ENCODE peak calls at places on chromosomes 13 and 19, in eight cellular contexts. M is OCI-LY7, F is fibroblast of lung, R is sigmoid colon, L is lower lobe of right lung, O is mesenchymal stem cell, A is heart left ventricle, G is Panc1. Z is an unnamed sample.

GRCh38 chr19:5897189-5897969 is 6.2 kb downstream of the NDUFA11 start:
- DNase-seq in M (no peak), F (no peak), R (no peak), L (no peak), O (no peak), A (no peak), G (no peak), Z (no peak)

GRCh38 chr13:25943666-25944065 is 108.2 kb downstream of the SHISA2 start:
- DNase-seq in M (no peak), F (no peak), R (no peak), L (no peak), O (peak; percentile 46), A (no peak), G (no peak), Z (no peak)

GRCh38 chr19:31070126-31070525 is 279.1 kb downstream of the TSHZ3 start:
- DNase-seq in M (no peak), F (no peak), R (no peak), L (no peak), O (peak; percentile 6), A (no peak), G (no peak), Z (no peak)

GRCh38 chr13:52808842-52809219 is 39.6 kb downstream of the PCDH8 start:
- DNase-seq in M (no peak), F (no peak), R (no peak), L (no peak), O (no peak), A (no peak), G (no peak), Z (no peak)

GRCh38 chr13:96053003-96053703 is at the start of gene UGGT2:
- DNase-seq in M (no peak), F (peak; percentile 93), R (peak; percentile 98), L (peak; percentile 97), O (peak; percentile 96), A (peak; percentile 96), G (no peak), Z (peak; percentile 64)

GRCh38 chr19:17327654-17328516 is 6.8 kb downstream of the ANO8 start:
- DNase-seq in M (no peak), F (no peak), R (peak; percentile 89), L (peak; percentile 88), O (peak; percentile 87), A (no peak), G (no peak), Z (peak; percentile 81)

GRCh38 chr19:47408156-47408938 is 11.0 kb downstream of the MEIS3 start:
- DNase-seq in M (no peak), F (no peak), R (no peak), L (peak; percentile 3), O (no peak), A (no peak), G (no peak), Z (no peak)

GRCh38 chr19:58535857-58536256 is 8.0 kb upstream of the TRIM28 start:
- DNase-seq in M (no peak), F (no peak), R (no peak), L (no peak), O (no peak), A (no peak), G (no peak), Z (no peak)

GRCh38 chr13:53781941-53782340 is 753.3 kb downstream of the OLFM4 start:
- DNase-seq in M (no peak), F (no peak), R (no peak), L (no peak), O (no peak), A (no peak), G (no peak), Z (no peak)

GRCh38 chr19:18862976-18863842 is 31.4 kb downstream of the UPF1 start:
- DNase-seq in M (no peak), F (no peak), R (no peak), L (peak; percentile 44), O (no peak), A (peak; percentile 14), G (no peak), Z (no peak)

GRCh38 chr19:42409477-42409876 is 17.7 kb downstream of the LIPE start:
- DNase-seq in M (no peak), F (no peak), R (no peak), L (peak; percentile 33), O (no peak), A (peak; percentile 81), G (no peak), Z (no peak)

GRCh38 chr13:48181482-48182145 is 51.4 kb upstream of the ITM2B start:
- DNase-seq in M (no peak), F (no peak), R (no peak), L (no peak), O (no peak), A (no peak), G (no peak), Z (no peak)

GRCh38 chr19:29675120-29675649 is 9.9 kb downstream of the PLEKHF1 start:
- DNase-seq in M (no peak), F (no peak), R (peak; percentile 38), L (no peak), O (no peak), A (no peak), G (no peak), Z (no peak)

GRCh38 chr19:29674374-29675119 is 9.3 kb downstream of the PLEKHF1 start:
- DNase-seq in M (no peak), F (no peak), R (peak; percentile 41), L (no peak), O (no peak), A (no peak), G (no peak), Z (no peak)

GRCh38 chr19:29677001-29677781 is 11.9 kb downstream of the PLEKHF1 start:
- DNase-seq in M (no peak), F (no peak), R (peak; percentile 58), L (no peak), O (no peak), A (no peak), G (no peak), Z (no peak)

GRCh38 chr19:29676586-29676985 is 11.3 kb downstream of the PLEKHF1 start:
- DNase-seq in M (no peak), F (no peak), R (peak; percentile 52), L (no peak), O (no peak), A (peak; percentile 84), G (no peak), Z (no peak)

DNA sequence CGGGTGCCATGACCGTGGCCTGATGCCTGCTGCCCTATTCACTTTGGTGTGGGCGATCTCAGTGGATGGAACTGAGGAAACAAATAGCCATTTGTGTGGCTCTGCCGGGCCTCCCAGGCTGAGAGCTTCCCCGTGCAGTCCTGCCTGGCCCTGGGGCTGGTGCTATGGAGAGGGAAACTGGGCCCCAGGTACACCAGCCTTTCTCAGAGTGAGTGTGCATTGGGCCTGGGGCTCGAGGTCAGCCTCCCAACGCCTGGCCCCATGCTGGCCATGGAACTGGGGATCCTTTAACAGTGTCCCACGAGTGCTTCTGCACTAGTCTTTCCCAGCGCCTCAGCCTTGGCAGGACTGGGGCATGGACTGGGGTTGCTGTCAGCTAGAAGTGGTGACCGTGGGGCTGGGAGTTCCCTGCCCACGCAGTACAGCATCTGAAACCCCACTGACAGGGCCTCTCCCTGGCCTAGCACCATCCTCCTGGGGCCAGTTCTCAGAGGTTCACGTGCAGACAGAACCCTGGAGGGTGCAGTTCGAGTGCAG is 10.5 kb downstream of the PLEKHF1 start:
- DNase-seq in M (no peak), F (no peak), R (peak; percentile 60), L (no peak), O (no peak), A (no peak), G (no peak), Z (no peak)
- H3K27ac ChIP-seq in M (no peak overlapping the region), F (no peak overlapping the region), R (no peak overlapping the region), L (peak overlapping the region; percentile 68), O (no peak overlapping the region), A (peak overlapping the region; percentile 86), G (no peak overlapping the region), Z (no peak overlapping the region)

GRCh38 chr13:40983269-40983668 is 35.8 kb downstream of the ELF1 start:
- DNase-seq in M (no peak), F (peak; percentile 34), R (no peak), L (no peak), O (peak; percentile 56), A (no peak), G (no peak), Z (no peak)

GRCh38 chr13:40982772-40983171 is 36.3 kb downstream of the ELF1 start:
- DNase-seq in M (peak; percentile 85), F (peak; percentile 67), R (no peak), L (no peak), O (peak; percentile 91), A (peak; percentile 33), G (no peak), Z (peak; percentile 39)

GRCh38 chr13:40984670-40985366 is 34.3 kb downstream of the ELF1 start:
- DNase-seq in M (peak; percentile 71), F (no peak), R (no peak), L (no peak), O (peak; percentile 47), A (no peak), G (no peak), Z (no peak)

GRCh38 chr13:40985596-40986327 is 33.4 kb downstream of the ELF1 start:
- DNase-seq in M (no peak), F (no peak), R (no peak), L (no peak), O (no peak), A (no peak), G (no peak), Z (no peak)

DNA sequence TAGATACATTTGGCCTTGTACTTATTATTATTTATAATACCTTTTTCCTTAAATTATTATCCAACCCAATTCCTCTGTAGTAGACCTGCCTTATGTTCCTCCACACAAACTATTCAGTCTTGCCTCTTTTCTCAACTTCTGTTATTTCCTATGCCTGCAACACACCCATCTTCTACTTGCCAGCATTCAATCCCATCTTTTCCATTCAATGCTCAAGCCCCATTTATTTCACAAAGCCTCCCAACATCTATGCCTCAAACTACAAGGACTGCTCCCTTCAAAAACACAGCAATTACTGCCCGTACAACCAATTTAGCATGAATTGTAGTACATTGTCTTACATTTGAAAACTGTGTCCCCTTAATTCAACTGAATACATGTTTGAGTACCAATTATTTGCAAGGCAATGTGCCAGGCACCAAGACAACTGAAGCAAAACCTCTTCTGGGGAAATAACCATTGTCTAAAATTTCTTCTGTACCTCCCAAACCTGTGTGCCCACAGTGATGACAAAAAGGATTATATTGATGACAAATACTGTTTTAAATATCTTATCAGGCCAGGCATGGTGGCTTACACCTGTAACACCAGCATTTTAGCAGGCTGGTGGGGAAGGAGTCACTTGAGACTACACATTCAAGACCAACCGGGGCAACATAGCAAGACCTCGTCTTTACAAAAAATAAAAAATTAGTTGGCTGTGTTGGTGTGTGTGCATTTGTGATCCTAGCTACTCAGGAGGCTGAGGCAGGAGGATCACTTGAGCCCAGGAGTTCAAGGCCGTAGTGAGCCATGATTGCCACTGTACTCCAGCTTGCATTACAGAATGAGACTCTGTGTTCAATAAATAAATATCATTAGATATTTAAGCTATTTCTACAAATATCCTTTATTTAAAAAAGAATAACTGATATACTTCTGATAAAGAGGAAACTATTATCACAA is 35.1 kb downstream of the ELF1 start:
- DNase-seq in M (no peak), F (no peak), R (no peak), L (no peak), O (no peak), A (no peak), G (no peak), Z (no peak)
- H3K4me1 ChIP-seq in M (peaks cover 61% of the 10 kb centered on the region), F (peaks cover 4% of the 10 kb centered on the region), R (peaks cover 73% of the 10 kb centered on the region), L (peaks cover 68% of the 10 kb centered on the region), O (no peaks in the 10 kb centered on the region), A (peaks cover 53% of the 10 kb centered on the region), G (peaks cover 42% of the 10 kb centered on the region), Z (peaks cover 32% of the 10 kb centered on the region)

GRCh38 chr13:39604736-39605135 is 1.7 kb upstream of the LHFPL6 start:
- DNase-seq in M (no peak), F (no peak), R (no peak), L (no peak), O (no peak), A (no peak), G (no peak), Z (no peak)
- H3K27ac ChIP-seq in M (no peak overlapping the region), F (no peak overlapping the region), R (no peak overlapping the region), L (no peak overlapping the region), O (no peak overlapping the region), A (no peak overlapping the region), G (no peak overlapping the region), Z (no peak overlapping the region)

GRCh38 chr19:55251296-55252081 is 7.3 kb downstream of the PPP6R1 start:
- DNase-seq in M (peak; percentile 52), F (peak; percentile 67), R (no peak), L (no peak), O (peak; percentile 38), A (no peak), G (no peak), Z (peak; percentile 25)
- H3K4me1 ChIP-seq in M (peaks cover 50% of the 10 kb centered on the region), F (peaks cover 3% of the 10 kb centered on the region), R (peaks cover 47% of the 10 kb centered on the region), L (peaks cover 87% of the 10 kb centered on the region), O (peaks cover 72% of the 10 kb centered on the region), A (peaks cover 37% of the 10 kb centered on the region), G (peaks cover 45% of the 10 kb centered on the region), Z (peaks cover 4% of the 10 kb centered on the region)